ENCODE peak calls at places on chromosomes 6 and 20, in nine cellular contexts. One of them, this sample, is unnamed.

GRCh38 chr20:18314786-18315406 is 26.6 kb downstream of the ZNF133 start:
- DNase-seq in gastrocnemius medialis: no peak
- DNase-seq in spleen: no peak
- DNase-seq in prostate gland: no peak
- DNase-seq in heart left ventricle: no peak
- DNase-seq in ovary: no peak
- DNase-seq in HepG2: no peak
- DNase-seq in NB4: no peak
- DNase-seq in IMR-90: peak
- DNase-seq in this sample: no peak

GRCh38 chr6:143060354-143060805 is 309 bp upstream of the AIG1 start:
- DNase-seq in NB4: peak
- DNase-seq in gastrocnemius medialis: peak
- DNase-seq in spleen: peak
- DNase-seq in HepG2: peak
- DNase-seq in prostate gland: peak
- DNase-seq in ovary: peak
- DNase-seq in heart left ventricle: peak
- DNase-seq in IMR-90: peak
- DNase-seq in this sample: peak

GRCh38 chr6:158517581-158517980 is 42.3 kb upstream of the TMEM181 start:
- DNase-seq in gastrocnemius medialis: no peak
- DNase-seq in HepG2: no peak
- DNase-seq in NB4: peak
- DNase-seq in prostate gland: no peak
- DNase-seq in IMR-90: no peak
- DNase-seq in heart left ventricle: no peak
- DNase-seq in spleen: no peak
- DNase-seq in ovary: no peak
- DNase-seq in this sample: no peak

GRCh38 chr20:13085275-13085674 is 76.5 kb downstream of the SPTLC3 start:
- DNase-seq in prostate gland: no peak
- DNase-seq in NB4: no peak
- DNase-seq in IMR-90: no peak
- DNase-seq in ovary: no peak
- DNase-seq in heart left ventricle: no peak
- DNase-seq in HepG2: no peak
- DNase-seq in spleen: no peak
- DNase-seq in gastrocnemius medialis: no peak
- DNase-seq in this sample: no peak

GRCh38 chr6:147525519-147526209 is 17.2 kb downstream of the SAMD5 start:
- DNase-seq in ovary: no peak
- DNase-seq in NB4: no peak
- DNase-seq in spleen: no peak
- DNase-seq in prostate gland: no peak
- DNase-seq in HepG2: no peak
- DNase-seq in IMR-90: no peak
- DNase-seq in gastrocnemius medialis: no peak
- DNase-seq in heart left ventricle: no peak
- DNase-seq in this sample: no peak

GRCh38 chr20:37347891-37348642 is 2.1 kb downstream of the SRC start:
- DNase-seq in gastrocnemius medialis: no peak
- DNase-seq in spleen: peak
- DNase-seq in IMR-90: no peak
- DNase-seq in ovary: no peak
- DNase-seq in HepG2: no peak
- DNase-seq in NB4: no peak
- DNase-seq in prostate gland: no peak
- DNase-seq in heart left ventricle: no peak
- DNase-seq in this sample: no peak

GRCh38 chr6:115898246-115898645 is 162.4 kb downstream of the FRK start:
- DNase-seq in IMR-90: no peak
- DNase-seq in prostate gland: no peak
- DNase-seq in HepG2: no peak
- DNase-seq in ovary: no peak
- DNase-seq in heart left ventricle: no peak
- DNase-seq in gastrocnemius medialis: no peak
- DNase-seq in spleen: no peak
- DNase-seq in NB4: no peak
- DNase-seq in this sample: no peak

GRCh38 chr20:25984933-25985332 is 288.3 kb upstream of the ZNF337 start:
- DNase-seq in spleen: peak
- DNase-seq in HepG2: no peak
- DNase-seq in IMR-90: peak
- DNase-seq in NB4: no peak
- DNase-seq in heart left ventricle: peak
- DNase-seq in prostate gland: no peak
- DNase-seq in gastrocnemius medialis: no peak
- DNase-seq in ovary: peak
- DNase-seq in this sample: peak

GRCh38 chr6:157656437-157657005 is 166.5 kb upstream of the SNX9 start:
- DNase-seq in gastrocnemius medialis: no peak
- DNase-seq in IMR-90: peak
- DNase-seq in spleen: no peak
- DNase-seq in NB4: no peak
- DNase-seq in heart left ventricle: no peak
- DNase-seq in ovary: no peak
- DNase-seq in prostate gland: no peak
- DNase-seq in HepG2: no peak
- DNase-seq in this sample: no peak

GRCh38 chr20:53738945-53739798 is 145.5 kb upstream of the ZNF217 start:
- DNase-seq in ovary: no peak
- DNase-seq in gastrocnemius medialis: no peak
- DNase-seq in spleen: no peak
- DNase-seq in IMR-90: no peak
- DNase-seq in NB4: peak
- DNase-seq in HepG2: no peak
- DNase-seq in heart left ventricle: no peak
- DNase-seq in prostate gland: no peak
- DNase-seq in this sample: no peak

GRCh38 chr20:25508083-25508770 is 77.1 kb downstream of the NINL start:
- DNase-seq in spleen: no peak
- DNase-seq in ovary: peak
- DNase-seq in IMR-90: peak
- DNase-seq in gastrocnemius medialis: no peak
- DNase-seq in prostate gland: no peak
- DNase-seq in NB4: no peak
- DNase-seq in heart left ventricle: no peak
- DNase-seq in HepG2: peak
- DNase-seq in this sample: no peak

GRCh38 chr20:51432875-51433274 is 109.6 kb downstream of the NFATC2 start:
- DNase-seq in prostate gland: no peak
- DNase-seq in HepG2: no peak
- DNase-seq in heart left ventricle: no peak
- DNase-seq in ovary: no peak
- DNase-seq in NB4: no peak
- DNase-seq in IMR-90: no peak
- DNase-seq in gastrocnemius medialis: no peak
- DNase-seq in spleen: no peak
- DNase-seq in this sample: no peak

GRCh38 chr6:166754218-166755030 is 127.4 kb upstream of the RPS6KA2 start:
- DNase-seq in NB4: no peak
- DNase-seq in heart left ventricle: no peak
- DNase-seq in spleen: no peak
- DNase-seq in prostate gland: no peak
- DNase-seq in IMR-90: no peak
- DNase-seq in ovary: no peak
- DNase-seq in gastrocnemius medialis: no peak
- DNase-seq in HepG2: no peak
- DNase-seq in this sample: no peak

GRCh38 chr20:20343886-20344381 is 24.0 kb upstream of the INSM1 start:
- DNase-seq in prostate gland: no peak
- DNase-seq in IMR-90: no peak
- DNase-seq in NB4: peak
- DNase-seq in HepG2: no peak
- DNase-seq in gastrocnemius medialis: no peak
- DNase-seq in ovary: no peak
- DNase-seq in heart left ventricle: no peak
- DNase-seq in spleen: no peak
- DNase-seq in this sample: no peak
- H3K4me3 ChIP-seq in prostate gland: no peak
- H3K4me3 ChIP-seq in IMR-90: no peak
- H3K4me3 ChIP-seq in NB4: no peak
- H3K4me3 ChIP-seq in HepG2: no peak
- H3K4me3 ChIP-seq in gastrocnemius medialis: no peak
- H3K4me3 ChIP-seq in ovary: no peak
- H3K4me3 ChIP-seq in heart left ventricle: no peak
- H3K4me3 ChIP-seq in spleen: no peak
- H3K4me3 ChIP-seq in this sample: no peak

DNA sequence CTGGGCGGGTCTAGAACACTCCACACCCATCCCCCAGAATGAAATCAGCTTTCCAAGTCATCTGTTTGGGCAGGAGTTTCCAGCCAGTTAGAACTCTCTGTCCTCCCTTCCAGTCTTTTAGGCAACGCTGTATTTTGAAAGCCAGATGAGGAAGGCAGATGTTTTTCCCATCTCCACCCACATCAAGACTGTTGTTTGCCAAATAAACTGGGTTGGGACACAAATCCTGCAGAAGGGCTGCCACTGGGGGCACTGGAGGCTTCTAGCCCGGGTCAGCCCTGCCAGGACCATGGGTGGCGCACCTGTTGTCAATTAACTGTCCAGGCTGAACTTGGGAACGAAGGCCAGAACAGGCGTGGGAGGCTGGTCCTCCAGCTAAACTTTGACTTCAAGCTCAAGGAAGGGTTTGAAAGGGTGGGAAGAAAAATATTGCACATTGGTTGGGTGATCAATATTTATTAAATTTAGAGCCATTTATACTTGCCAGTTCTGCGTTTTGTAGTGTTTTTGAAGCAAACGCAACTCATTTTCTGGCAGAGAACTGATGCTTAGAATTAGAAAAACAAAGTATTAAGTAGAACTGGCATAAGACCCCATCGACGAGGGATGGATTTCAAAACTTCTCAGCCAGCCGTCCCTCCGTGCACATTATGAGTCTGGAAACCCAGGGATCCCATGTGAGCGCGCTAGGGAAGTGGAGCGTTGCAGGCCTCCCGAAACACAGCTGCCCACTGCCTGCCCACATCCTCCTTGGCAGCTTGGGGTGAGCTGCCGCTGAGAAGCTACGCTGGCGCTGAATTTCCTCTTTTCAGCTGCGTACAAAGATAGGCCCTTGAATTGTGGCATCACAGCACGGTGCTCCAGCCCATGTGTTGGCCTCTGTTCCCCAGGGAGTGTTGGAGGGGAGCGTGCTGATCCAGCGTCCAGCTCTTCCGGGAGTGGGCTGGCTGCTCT is 297.4 kb downstream of the QKI start:
- DNase-seq in gastrocnemius medialis: peak
- DNase-seq in prostate gland: no peak
- DNase-seq in ovary: no peak
- DNase-seq in NB4: peak
- DNase-seq in spleen: peak
- DNase-seq in HepG2: peak
- DNase-seq in IMR-90: no peak
- DNase-seq in heart left ventricle: peak
- DNase-seq in this sample: peak
- TF ChIP-seq CTCF in gastrocnemius medialis: peak
- TF ChIP-seq CTCF in prostate gland: no peak
- TF ChIP-seq CTCF in ovary: no peak
- TF ChIP-seq CTCF in NB4: peak
- TF ChIP-seq CTCF in spleen: no peak
- TF ChIP-seq CTCF in HepG2: peak
- TF ChIP-seq CTCF in IMR-90: no peak
- TF ChIP-seq CTCF in heart left ventricle: no peak
- TF ChIP-seq CTCF in this sample: no peak

DNA sequence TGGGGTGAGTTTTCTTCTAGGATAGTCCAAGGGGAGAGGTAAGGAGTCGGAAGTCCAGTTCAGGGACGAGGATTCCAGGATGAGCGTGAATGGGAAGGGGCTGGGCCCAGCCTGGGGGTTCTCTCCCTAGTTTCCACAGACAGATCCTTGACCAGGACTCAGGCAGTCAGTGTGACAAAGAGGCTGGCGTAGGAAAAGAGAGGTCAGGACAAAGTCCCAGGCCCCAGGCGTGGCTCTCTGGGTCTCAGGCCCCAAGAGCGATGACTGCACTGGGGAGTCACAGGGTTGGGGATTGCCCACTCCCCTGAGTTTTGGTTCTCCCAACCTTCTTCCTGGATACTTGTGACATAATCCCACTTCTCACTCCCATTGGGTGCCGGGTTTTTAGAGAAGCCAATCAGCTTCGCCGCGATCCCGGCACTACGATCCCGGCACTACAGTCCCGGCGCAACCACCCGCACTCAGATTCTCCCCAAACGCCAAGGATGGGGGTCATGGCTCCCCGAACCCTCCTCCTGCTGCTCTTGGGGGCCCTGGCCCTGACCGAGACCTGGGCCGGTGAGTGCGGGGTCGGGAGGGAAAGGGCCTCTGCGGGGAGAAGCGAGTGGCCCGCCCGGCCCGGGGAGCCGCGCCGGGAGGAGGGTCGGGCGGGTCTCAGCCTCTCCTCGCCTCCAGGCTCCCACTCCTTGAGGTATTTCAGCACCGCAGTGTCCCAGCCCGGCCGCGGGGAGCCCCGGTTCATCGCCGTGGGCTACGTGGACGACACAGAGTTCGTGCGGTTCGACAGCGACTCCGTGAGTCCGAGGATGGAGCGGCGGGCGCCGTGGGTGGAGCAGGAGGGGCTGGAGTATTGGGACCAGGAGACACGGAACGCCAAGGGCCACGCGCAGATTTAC is 46.2 kb upstream of the TRIM26 start:
- DNase-seq in HepG2: peak
- DNase-seq in ovary: peak
- DNase-seq in IMR-90: peak
- DNase-seq in heart left ventricle: peak
- DNase-seq in spleen: peak
- DNase-seq in prostate gland: peak
- DNase-seq in gastrocnemius medialis: peak
- DNase-seq in NB4: no peak
- DNase-seq in this sample: peak
- TF ChIP-seq POLR2A in HepG2: no peak
- TF ChIP-seq POLR2A in ovary: no peak
- TF ChIP-seq POLR2A in IMR-90: peak
- TF ChIP-seq POLR2A in heart left ventricle: no peak
- TF ChIP-seq POLR2A in spleen: no peak
- TF ChIP-seq POLR2A in prostate gland: no peak
- TF ChIP-seq POLR2A in gastrocnemius medialis: peak
- TF ChIP-seq POLR2A in NB4: no peak
- TF ChIP-seq POLR2A in this sample: no peak

GRCh38 chr20:2932497-2932896 is 59.2 kb downstream of the PTPRA start:
- DNase-seq in ovary: no peak
- DNase-seq in HepG2: no peak
- DNase-seq in prostate gland: no peak
- DNase-seq in NB4: no peak
- DNase-seq in IMR-90: no peak
- DNase-seq in gastrocnemius medialis: no peak
- DNase-seq in spleen: no peak
- DNase-seq in heart left ventricle: no peak
- DNase-seq in this sample: no peak

DNA sequence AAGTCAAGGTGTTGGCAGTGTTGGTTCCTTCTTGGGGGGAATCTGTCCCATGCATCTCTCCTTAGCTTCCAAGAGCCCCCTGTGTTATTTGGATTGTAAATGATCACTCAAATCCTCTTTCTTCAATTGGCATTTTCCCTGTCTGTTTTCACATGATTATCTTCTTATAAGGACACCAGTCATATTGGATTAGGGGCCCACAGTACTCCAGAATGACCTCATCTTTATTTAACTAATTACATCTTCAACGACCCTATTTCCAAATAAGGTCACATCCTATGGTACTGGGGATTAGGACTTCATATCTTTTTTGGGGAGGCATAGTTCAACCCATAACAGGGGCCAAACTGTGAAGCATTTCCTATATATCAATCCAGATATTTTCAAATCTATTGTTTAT is 57.3 kb downstream of the PTPRA start:
- DNase-seq in HepG2: no peak
- DNase-seq in gastrocnemius medialis: no peak
- DNase-seq in NB4: no peak
- DNase-seq in ovary: no peak
- DNase-seq in spleen: no peak
- DNase-seq in prostate gland: no peak
- DNase-seq in heart left ventricle: no peak
- DNase-seq in IMR-90: no peak
- DNase-seq in this sample: no peak
- H3K4me3 ChIP-seq in HepG2: no peak
- H3K4me3 ChIP-seq in gastrocnemius medialis: no peak
- H3K4me3 ChIP-seq in NB4: no peak
- H3K4me3 ChIP-seq in ovary: no peak
- H3K4me3 ChIP-seq in spleen: no peak
- H3K4me3 ChIP-seq in prostate gland: no peak
- H3K4me3 ChIP-seq in heart left ventricle: no peak
- H3K4me3 ChIP-seq in IMR-90: no peak
- H3K4me3 ChIP-seq in this sample: no peak